ENCODE peak calls at places on chromosomes 4 and X, in four cellular contexts. T is endodermal cell, U is right lobe of liver, N is breast epithelium. V is an unnamed sample.

GRCh38 chrX:155215443-155216178 is 649 bp upstream of the VBP1 start:
- DNase-seq in T (no peak), U (no peak), N (no peak), V (no peak)

GRCh38 chrX:9483376-9483775 is 18.5 kb downstream of the TBL1X start:
- DNase-seq in T (no peak), U (no peak), N (no peak), V (no peak)

GRCh38 chrX:47583240-47583861 is 1.1 kb downstream of the TIMP1 start:
- DNase-seq in T (no peak), U (no peak), N (no peak), V (no peak)

GRCh38 chrX:101287402-101287801 is 3.7 kb downstream of the TAF7L start:
- DNase-seq in T (no peak), U (no peak), N (no peak), V (peak; percentile 19)

GRCh38 chr4:25857403-25857802 is 5.4 kb downstream of the SEL1L3 start:
- DNase-seq in U (no peak), N (no peak), T (no peak), V (no peak)

GRCh38 chr4:112448211-112448745 is 67.7 kb downstream of the NEUROG2 start:
- DNase-seq in N (no peak), U (no peak), T (no peak), V (no peak)

GRCh38 chrX:132491191-132491590 is 2.4 kb upstream of the MBNL3 start:
- DNase-seq in U (no peak), T (no peak), N (no peak), V (no peak)

GRCh38 chrX:138745215-138745614 is 33.7 kb upstream of the FGF13 start:
- DNase-seq in N (no peak), U (no peak), T (peak; percentile 64), V (peak; percentile 37)

GRCh38 chrX:22652596-22652995 is 347.2 kb upstream of the DDX53 start:
- DNase-seq in U (no peak), T (peak; percentile 67), N (no peak), V (no peak)

GRCh38 chr4:29717658-29718057 is 1002.5 kb upstream of the PCDH7 start:
- DNase-seq in N (no peak), U (no peak), T (no peak), V (no peak)

GRCh38 chr4:141002323-141002805 is 130.9 kb downstream of the RNF150 start:
- DNase-seq in T (no peak), N (no peak), U (no peak), V (no peak)

GRCh38 chr4:180913750-180914149 is 1329.5 kb upstream of the TENM3 start:
- DNase-seq in U (no peak), N (no peak), T (no peak), V (peak; percentile 45)

GRCh38 chr4:39228377-39228776 is 46.0 kb downstream of the WDR19 start:
- DNase-seq in U (no peak), N (no peak), T (no peak), V (no peak)

GRCh38 chrX:138945219-138945618 is 233.7 kb upstream of the FGF13 start:
- DNase-seq in N (no peak), U (no peak), T (no peak), V (no peak)

GRCh38 chr4:10655968-10656367 is 28.6 kb downstream of the CLNK start:
- DNase-seq in N (no peak), U (no peak), T (no peak), V (peak; percentile 67)

GRCh38 chrX:46849933-46850332 is 13.1 kb downstream of the RP2 start:
- DNase-seq in N (no peak), T (no peak), U (no peak), V (no peak)

GRCh38 chrX:22406332-22406731 is 133.6 kb downstream of the CBLL2 start:
- DNase-seq in U (no peak), N (no peak), T (no peak), V (no peak)

GRCh38 chrX:15472523-15472922 is 20.6 kb downstream of the PIR start:
- DNase-seq in T (no peak), U (no peak), N (no peak), V (no peak)

GRCh38 chr4:92104506-92104905 is 199.3 kb upstream of the GRID2 start:
- DNase-seq in T (no peak), N (no peak), U (no peak), V (no peak)

GRCh38 chr4:15234101-15234500 is 193.7 kb upstream of the C1QTNF7 start:
- DNase-seq in U (no peak), N (no peak), T (no peak), V (peak; percentile 43)

GRCh38 chr4:8311096-8312068 is 41.8 kb downstream of the HTRA3 start:
- DNase-seq in U (peak; percentile 24), N (peak; percentile 35), T (peak; percentile 37), V (no peak)

GRCh38 chr4:1752284-1753041 is 31.1 kb downstream of the TACC3 start:
- DNase-seq in U (no peak), T (peak; percentile 78), N (no peak), V (no peak)

GRCh38 chrX:8755116-8755515 is 23.2 kb upstream of the ANOS1 start:
- DNase-seq in T (peak; percentile 70), N (no peak), U (no peak), V (no peak)

GRCh38 chr4:87097075-87097474 is 123.3 kb downstream of the KLHL8 start:
- DNase-seq in T (peak; percentile 88), U (no peak), N (no peak), V (no peak)

GRCh38 chr4:119105605-119106004 is 30.0 kb upstream of the MYOZ2 start:
- DNase-seq in N (no peak), U (no peak), T (no peak), V (no peak)

GRCh38 chr4:37441231-37442061 is 196.9 kb downstream of the NWD2 start:
- DNase-seq in N (no peak), U (no peak), T (no peak), V (no peak)
- H3K27ac ChIP-seq in N (no peak overlapping the region), U (no peak overlapping the region), T (no peak overlapping the region), V (no peak overlapping the region)

DNA sequence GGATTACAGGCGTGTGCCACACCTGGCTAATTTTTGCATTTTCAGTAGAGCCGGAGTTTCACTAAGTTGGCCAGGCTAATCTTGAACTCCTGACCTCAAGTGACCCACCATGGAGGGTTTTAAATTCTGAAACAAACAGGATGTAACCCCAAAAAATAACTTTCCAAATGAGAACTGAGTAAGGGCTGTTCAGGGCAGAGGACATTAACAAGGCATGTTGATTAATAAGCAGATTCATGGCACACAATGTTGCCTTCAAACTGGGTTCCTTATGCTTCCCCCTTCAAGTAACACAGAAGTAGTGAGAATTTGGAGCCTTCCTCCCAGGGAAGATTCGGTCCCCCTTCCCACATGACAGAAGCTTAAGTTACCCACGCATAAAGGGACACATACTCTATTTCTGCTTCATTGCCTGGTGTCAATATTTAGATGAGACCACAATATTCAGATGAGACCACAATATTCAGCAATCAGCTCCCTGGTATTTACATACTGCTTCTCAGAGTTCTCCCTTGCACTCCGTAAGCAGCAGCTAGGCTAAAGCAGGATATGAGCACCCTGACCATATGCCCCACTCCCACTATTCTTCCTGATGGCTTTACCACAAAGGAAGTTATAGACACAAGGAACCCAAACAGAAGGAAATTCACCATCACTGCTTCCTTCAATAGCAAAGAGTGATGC is 21.4 kb downstream of the GRSF1 start:
- DNase-seq in U (no peak), T (no peak), N (no peak), V (no peak)
- H3K4me3 ChIP-seq in U (no peak overlapping the region), T (no peak overlapping the region), N (no peak overlapping the region), V (no peak overlapping the region)

DNA sequence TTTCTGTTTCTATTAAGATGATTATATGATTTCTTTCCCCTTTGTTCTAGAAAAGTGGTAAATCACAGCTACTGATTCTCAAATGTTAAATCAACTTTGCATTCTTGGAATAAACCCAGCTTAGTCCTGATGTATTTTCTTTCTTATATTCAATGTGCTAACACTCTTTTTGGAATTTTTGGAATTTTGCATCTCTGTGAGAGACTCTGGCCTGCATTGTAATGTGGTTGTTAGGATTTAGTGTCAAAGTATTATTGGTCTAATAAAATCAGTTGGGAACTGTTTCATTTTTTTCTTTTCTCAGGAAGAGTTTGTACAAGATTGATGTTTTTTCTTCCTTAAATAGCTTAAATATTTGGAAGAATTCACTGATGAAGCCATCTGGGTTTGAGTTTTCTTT is 109.6 kb downstream of the KIT start:
- DNase-seq in N (no peak), T (no peak), U (no peak), V (no peak)
- H3K27ac ChIP-seq in N (no peak overlapping the region), T (no peak overlapping the region), U (no peak overlapping the region), V (no peak overlapping the region)

GRCh38 chrX:152903589-152903988 is 5.7 kb downstream of the ZNF185 start:
- DNase-seq in T (peak; percentile 39), N (no peak), U (peak; percentile 31), V (no peak)

GRCh38 chrX:152905081-152905420 is 7.2 kb downstream of the ZNF185 start:
- DNase-seq in U (peak; percentile 42), T (no peak), N (no peak), V (no peak)

GRCh38 chrX:152908486-152908885 is 10.6 kb downstream of the ZNF185 start:
- DNase-seq in U (no peak), N (no peak), T (no peak), V (no peak)

GRCh38 chrX:152904151-152905080 is 6.5 kb downstream of the ZNF185 start:
- DNase-seq in U (peak; percentile 61), T (peak; percentile 86), N (no peak), V (peak; percentile 62)

DNA sequence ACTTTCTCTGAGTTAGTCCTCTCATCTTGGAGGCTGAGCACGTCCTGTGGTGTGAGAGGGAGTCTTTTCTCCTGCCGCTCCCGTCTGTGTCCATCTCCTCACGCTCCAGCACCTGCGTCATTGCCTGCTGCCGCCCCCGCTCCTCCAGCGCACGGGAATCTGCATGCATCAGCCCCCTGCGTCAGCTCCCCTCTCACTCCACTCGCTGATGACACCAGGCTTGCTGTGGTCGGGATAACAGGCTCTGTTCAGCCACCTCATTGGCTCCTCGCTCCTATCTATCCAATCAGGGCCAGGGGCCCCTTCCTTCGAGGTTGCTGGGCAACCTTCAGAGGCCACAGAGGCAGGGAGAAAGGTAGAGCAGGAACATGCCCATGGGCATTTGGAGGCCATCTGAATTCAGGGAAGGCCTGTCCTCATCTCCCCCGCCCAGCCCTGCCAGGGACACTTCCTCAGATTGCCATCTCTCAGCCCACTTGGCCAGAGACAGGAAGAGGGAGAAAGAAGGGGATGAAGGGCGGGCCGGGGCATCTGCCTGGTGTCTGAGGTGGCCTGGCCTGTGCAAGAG is 9.3 kb downstream of the ZNF185 start:
- DNase-seq in N (no peak), U (no peak), T (peak; percentile 86), V (no peak)
- H3K4me3 ChIP-seq in N (peak overlapping the region; percentile 8), U (no peak overlapping the region), T (no peak overlapping the region), V (no peak overlapping the region)

GRCh38 chr4:165592386-165592785 is 213.6 kb downstream of the CPE start:
- DNase-seq in U (no peak), N (no peak), T (no peak), V (no peak)

GRCh38 chr4:165584916-165585315 is 206.1 kb downstream of the CPE start:
- DNase-seq in U (no peak), N (no peak), T (no peak), V (no peak)

GRCh38 chr4:165583341-165583740 is 204.5 kb downstream of the CPE start:
- DNase-seq in T (no peak), U (no peak), N (no peak), V (no peak)

GRCh38 chr4:165588534-165589310 is 209.9 kb downstream of the CPE start:
- DNase-seq in T (no peak), U (no peak), N (no peak), V (no peak)
- H3K27ac ChIP-seq in T (no peak overlapping the region), U (no peak overlapping the region), N (no peak overlapping the region), V (no peak overlapping the region)

GRCh38 chr4:154473497-154473896 is 18.1 kb downstream of the DCHS2 start:
- DNase-seq in T (no peak), N (no peak), U (no peak), V (no peak)
- H3K4me3 ChIP-seq in T (no peak overlapping the region), N (no peak overlapping the region), U (no peak overlapping the region), V (no peak overlapping the region)

V was measured in SJSA1.